ENCODE peak calls at places on chromosomes 3 and 15, in six cellular contexts. E, D, K, X, B and C are unnamed samples.

GRCh38 chr3:147680820-147681488 is 271.8 kb downstream of the ZIC1 start:
- DNase-seq in B (no peak), X (no peak), E (no peak), D (no peak), K (peak; percentile 0), C (no peak)

GRCh38 chr3:196666001-196666867 is 26.7 kb downstream of the NRROS start:
- DNase-seq in X (peak; percentile 74), K (peak; percentile 81), E (peak; percentile 85), D (peak; percentile 90), B (no peak), C (peak; percentile 93)

GRCh38 chr3:16511561-16512434 is 1.7 kb downstream of the RFTN1 start:
- DNase-seq in X (no peak), D (peak; percentile 47), K (peak; percentile 92), B (peak; percentile 12), E (no peak), C (peak; percentile 95)

GRCh38 chr3:43573576-43573975 is 48.2 kb downstream of the ANO10 start:
- DNase-seq in E (no peak), B (no peak), D (no peak), K (no peak), X (no peak), C (no peak)

GRCh38 chr3:104598848-104599501 is 767.7 kb upstream of the ALCAM start:
- DNase-seq in K (no peak), X (no peak), E (no peak), B (no peak), D (no peak), C (no peak)

GRCh38 chr15:42921049-42921731 is 612 bp upstream of the TTBK2 start:
- DNase-seq in E (peak; percentile 12), D (no peak), X (no peak), K (peak; percentile 8), B (peak; percentile 64), C (peak; percentile 24)

GRCh38 chr15:47718474-47719440 is 1.5 kb downstream of the SEMA6D start:
- DNase-seq in B (no peak), E (no peak), K (peak; percentile 54), D (no peak), X (peak; percentile 56), C (peak; percentile 80)

GRCh38 chr3:141802316-141803077 is 39.3 kb downstream of the GRK7 start:
- DNase-seq in K (no peak), E (no peak), D (no peak), X (no peak), B (no peak), C (no peak)

GRCh38 chr3:42037318-42037945 is 53.7 kb upstream of the TRAK1 start:
- DNase-seq in X (no peak), D (no peak), B (no peak), K (no peak), E (no peak), C (no peak)

GRCh38 chr15:89749951-89750559 is 994 bp downstream of the MESP1 start:
- DNase-seq in K (no peak), E (no peak), D (peak; percentile 42), X (no peak), B (no peak), C (no peak)

GRCh38 chr15:37009288-37009687 is 91.1 kb downstream of the MEIS2 start:
- DNase-seq in X (no peak), E (no peak), D (no peak), K (no peak), B (no peak), C (peak; percentile 72)
- H3K14ac ChIP-seq in X (no peak overlapping the region), E (no peak overlapping the region), D (no peak overlapping the region), K (no peak overlapping the region), B (no peak overlapping the region), C (no peak overlapping the region)

DNA sequence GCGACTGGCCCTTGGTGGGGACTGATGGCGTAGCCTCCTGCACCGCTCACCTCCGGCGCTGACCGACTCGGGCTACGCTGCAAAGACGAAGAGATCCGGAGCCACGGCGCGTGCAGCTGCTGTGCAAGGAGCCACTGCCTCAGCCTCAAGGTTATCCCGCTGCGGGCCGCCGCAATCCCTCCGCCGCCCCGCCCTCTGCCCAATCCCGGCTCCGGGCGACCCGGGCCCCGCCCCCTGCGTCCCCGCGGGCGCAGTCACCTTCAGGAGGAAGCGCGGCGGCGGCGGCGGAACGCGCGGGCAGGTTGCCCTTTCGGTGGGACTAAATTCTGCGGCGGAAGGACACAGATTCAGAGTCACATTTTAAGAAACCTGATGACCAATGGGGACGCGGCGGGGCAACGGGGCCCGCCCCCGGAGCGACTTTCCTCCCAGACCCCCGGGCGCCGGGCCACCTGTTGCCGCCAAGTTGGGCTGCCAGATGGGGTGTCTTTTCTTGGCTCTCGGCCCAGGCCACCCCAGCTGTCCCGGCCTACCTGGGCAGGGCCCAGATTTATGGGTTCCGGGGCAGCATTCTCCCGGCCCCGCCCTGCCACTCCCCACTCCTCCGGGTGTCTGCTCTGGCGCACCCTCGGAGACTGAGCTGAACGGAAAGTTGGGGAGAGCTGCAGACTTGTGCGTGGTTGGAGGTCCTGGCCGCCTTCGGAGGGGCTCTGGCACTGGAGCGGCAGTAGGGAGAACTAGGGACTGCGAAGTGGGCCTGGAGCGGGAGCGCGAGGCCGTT is at the start of gene PKM:
- DNase-seq in B (peak; percentile 96), D (peak; percentile 99), E (peak; percentile 99), X (peak; percentile 98), K (peak; percentile 97), C (peak; percentile 95)
- H3K4ac ChIP-seq in B (peak within 1 kb of the TSS; percentile 98), D (peak within 1 kb of the TSS; percentile 40), E (peak within 1 kb of the TSS; percentile 94), X (peak within 1 kb of the TSS; percentile 79), K (peak within 1 kb of the TSS; percentile 98), C (peak within 1 kb of the TSS; percentile 97)

GRCh38 chr3:4821975-4822374 is 157.3 kb upstream of the BHLHE40 start:
- DNase-seq in B (no peak), D (no peak), X (peak; percentile 32), K (no peak), E (no peak), C (no peak)
- H3K14ac ChIP-seq in B (peak overlapping the region; percentile 88), D (no peak overlapping the region), X (no peak overlapping the region), K (no peak overlapping the region), E (no peak overlapping the region), C (peak overlapping the region; percentile 0)

GRCh38 chr3:51384145-51384729 is 854 bp upstream of the MANF start:
- DNase-seq in E (no peak), X (peak; percentile 62), B (no peak), D (no peak), K (no peak), C (no peak)

GRCh38 chr3:51386852-51387229 is 1.8 kb downstream of the MANF start:
- DNase-seq in B (no peak), X (peak; percentile 27), E (no peak), D (no peak), K (no peak), C (no peak)

GRCh38 chr3:51384730-51385473 is at the start of gene MANF:
- DNase-seq in B (peak; percentile 98), X (peak; percentile 93), E (peak; percentile 98), D (peak; percentile 99), K (peak; percentile 97), C (peak; percentile 98)

GRCh38 chr3:51386159-51386851 is 1.2 kb downstream of the MANF start:
- DNase-seq in D (peak; percentile 23), K (no peak), B (no peak), E (no peak), X (peak; percentile 23), C (peak; percentile 29)

DNA sequence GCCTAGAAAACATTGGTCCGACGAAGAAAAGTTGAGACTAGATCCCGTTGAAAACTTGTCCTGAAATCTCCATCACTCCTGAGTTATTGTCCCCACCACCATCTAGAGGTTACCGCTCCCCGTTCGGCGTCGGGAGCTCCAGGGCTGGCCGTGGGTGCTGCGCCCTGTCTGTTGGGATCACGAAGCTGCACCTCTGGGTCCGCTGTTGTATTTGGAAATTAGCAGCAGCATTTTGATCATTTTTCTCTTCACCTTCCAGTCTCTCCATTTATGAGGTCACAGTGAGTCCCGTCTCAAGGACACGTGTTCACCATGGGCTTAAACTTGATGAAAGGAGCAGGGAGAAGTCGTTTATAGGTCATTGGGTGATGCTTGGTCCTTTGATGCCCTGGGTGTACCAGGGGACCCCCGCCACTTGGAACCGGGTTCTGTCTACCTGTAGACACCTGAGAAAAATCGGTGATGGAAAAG is 565 bp downstream of the MANF start:
- DNase-seq in D (no peak), E (no peak), K (no peak), B (no peak), X (no peak), C (peak; percentile 18)
- H3K4ac ChIP-seq in D (no peak overlapping the region), E (no peak overlapping the region), K (peak overlapping the region; percentile 88), B (peak overlapping the region; percentile 93), X (no peak overlapping the region), C (peak overlapping the region; percentile 95)

GRCh38 chr3:184314700-184315505 is 497 bp downstream of the EIF4G1 start:
- DNase-seq in D (no peak), K (peak; percentile 76), E (peak; percentile 48), X (peak; percentile 69), B (peak; percentile 54), C (peak; percentile 84)

GRCh38 chr3:184317201-184317600 is 2.8 kb downstream of the EIF4G1 start:
- DNase-seq in K (no peak), B (no peak), D (no peak), E (no peak), X (no peak), C (no peak)

GRCh38 chr3:184315506-184315867 is 1.1 kb downstream of the EIF4G1 start:
- DNase-seq in D (no peak), E (no peak), B (no peak), X (no peak), K (no peak), C (no peak)

GRCh38 chr3:184316792-184317191 is 2.4 kb downstream of the EIF4G1 start:
- DNase-seq in X (no peak), E (no peak), D (no peak), B (no peak), K (no peak), C (no peak)

DNA sequence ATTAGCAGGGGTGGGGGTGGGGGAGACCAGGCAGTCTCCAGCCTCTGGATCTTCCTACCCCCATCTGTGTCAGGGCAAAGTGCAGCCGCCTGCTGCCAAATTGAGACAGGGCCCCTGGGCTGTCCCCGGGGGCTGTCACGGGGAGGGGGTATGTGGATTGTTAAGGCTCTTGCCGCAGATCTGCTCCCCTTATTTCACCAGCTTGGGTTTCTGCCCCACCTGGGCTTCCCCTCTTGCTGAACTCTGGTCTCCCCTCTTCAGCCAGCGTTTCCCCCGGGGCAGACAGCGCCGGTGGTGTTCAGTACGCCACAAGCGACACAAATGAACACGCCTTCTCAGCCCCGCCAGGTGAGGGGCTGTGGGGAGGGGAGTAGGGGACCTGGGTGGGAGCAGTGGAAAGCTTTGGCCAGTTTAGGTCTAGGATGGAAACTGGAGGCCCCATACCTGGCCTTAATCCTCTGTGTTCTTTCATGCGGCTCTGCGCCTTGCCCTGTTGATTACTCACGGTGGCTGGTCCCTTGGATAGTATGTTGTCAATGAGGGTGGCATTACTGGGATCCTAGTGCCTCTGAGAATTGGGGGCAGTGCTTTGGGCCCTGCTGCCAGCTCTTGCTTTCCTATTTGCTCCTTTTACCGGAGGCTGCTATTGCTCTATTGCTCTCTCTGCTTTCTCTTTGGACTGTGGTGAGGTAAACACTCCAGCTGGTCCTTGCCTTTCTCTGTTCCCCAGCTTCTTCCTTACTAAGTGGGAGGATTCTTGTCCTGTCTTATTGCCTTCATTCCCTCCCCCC is 1.7 kb downstream of the EIF4G1 start:
- DNase-seq in D (no peak), E (no peak), K (peak; percentile 23), X (no peak), B (no peak), C (peak; percentile 59)
- H3K14ac ChIP-seq in D (no peak overlapping the region), E (no peak overlapping the region), K (peak overlapping the region; percentile 7), X (no peak overlapping the region), B (peak overlapping the region; percentile 52), C (peak overlapping the region; percentile 0)